ENCODE peak calls at places on chromosome 6, in eight cellular contexts. Q is H1, T is bronchial epithelial cell, S is GM10248, F is coronary artery, K is HCT116, A is ovary, L is progenitor cell of endocrine pancreas. W is an unnamed sample.

GRCh38 chr6:90319044-90319443 is 22.4 kb upstream of the BACH2 start:
- DNase-seq in S (no peak), Q (no peak), K (no peak), L (no peak), F (no peak), A (no peak), T (no peak), W (no peak)

GRCh38 chr6:125231133-125231532 is 70.6 kb downstream of the HDDC2 start:
- DNase-seq in T (no peak), K (no peak), F (no peak), L (no peak), Q (no peak), A (no peak), S (no peak), W (no peak)

GRCh38 chr6:19905584-19905983 is 68.4 kb downstream of the ID4 start:
- DNase-seq in Q (no peak), S (no peak), T (peak), K (no peak), F (no peak), A (no peak), L (no peak), W (no peak)

GRCh38 chr6:133227344-133227743 is 13.8 kb upstream of the EYA4 start:
- DNase-seq in K (no peak), T (no peak), L (no peak), S (no peak), F (no peak), A (no peak), Q (no peak), W (no peak)

GRCh38 chr6:147468634-147469033 is 39.9 kb upstream of the SAMD5 start:
- DNase-seq in L (no peak), K (no peak), Q (no peak), S (no peak), T (no peak), F (no peak), A (no peak), W (no peak)

GRCh38 chr6:115573866-115574265 is 486.8 kb downstream of the FRK start:
- DNase-seq in T (no peak), K (no peak), F (no peak), Q (no peak), L (no peak), S (no peak), A (no peak), W (no peak)

GRCh38 chr6:15791401-15792137 is 128.7 kb upstream of the DTNBP1 start:
- DNase-seq in Q (no peak), T (peak), S (no peak), K (no peak), A (no peak), L (no peak), F (no peak), W (no peak)

GRCh38 chr6:169843110-169843509 is 91.7 kb downstream of the ERMARD start:
- DNase-seq in K (no peak), Q (no peak), T (no peak), F (no peak), A (no peak), S (no peak), L (no peak), W (no peak)

GRCh38 chr6:158205220-158205944 is 37.2 kb downstream of the GTF2H5 start:
- DNase-seq in L (no peak), F (no peak), Q (no peak), K (peak), S (no peak), A (no peak), T (no peak), W (no peak)
- TF ChIP-seq CTCF in L (peak), F (no peak), Q (peak), K (peak), S (peak), A (no peak), T (peak), W (peak)

GRCh38 chr6:4775591-4776492 is at the start of gene CDYL:
- DNase-seq in L (peak), Q (peak), A (peak), S (peak), K (peak), F (peak), T (peak), W (peak)
- TF ChIP-seq CTCF in L (peak), Q (peak), A (no peak), S (no peak), K (no peak), F (no peak), T (peak), W (no peak)

GRCh38 chr6:64281167-64281566 is 645.6 kb downstream of the PHF3 start:
- DNase-seq in L (no peak), A (no peak), F (no peak), K (no peak), S (no peak), Q (no peak), T (no peak), W (no peak)

DNA sequence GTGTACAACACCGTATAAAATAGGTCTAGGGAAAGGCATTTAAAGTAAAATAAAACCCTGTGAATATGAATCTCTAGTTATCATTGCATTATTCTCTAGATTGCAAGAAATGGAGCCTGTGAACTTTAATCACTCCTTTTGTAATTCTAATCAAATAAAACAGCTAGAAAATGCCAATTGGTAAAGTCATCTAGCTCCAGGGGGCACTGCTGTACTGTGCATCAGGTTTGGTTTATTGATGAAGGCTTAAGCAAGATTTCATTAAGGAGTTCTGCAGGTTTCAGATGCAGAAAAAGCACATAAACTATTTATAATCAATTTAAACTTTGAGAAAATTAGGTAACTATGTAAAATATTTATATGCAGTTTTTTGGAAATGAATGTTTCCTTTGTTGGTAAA is 645.0 kb downstream of the PHF3 start:
- DNase-seq in K (no peak), S (no peak), Q (no peak), F (no peak), L (peak), T (peak), A (no peak), W (peak)
- TF ChIP-seq CTCF in K (no peak), S (peak), Q (peak), F (no peak), L (peak), T (no peak), A (no peak), W (peak)

GRCh38 chr6:27139753-27140522 is 107.6 kb upstream of the PRSS16 start:
- DNase-seq in A (no peak), K (no peak), S (no peak), Q (no peak), T (no peak), L (no peak), F (no peak), W (peak)
- TF ChIP-seq CTCF in A (no peak), K (no peak), S (no peak), Q (no peak), T (no peak), L (no peak), F (no peak), W (no peak)

DNA sequence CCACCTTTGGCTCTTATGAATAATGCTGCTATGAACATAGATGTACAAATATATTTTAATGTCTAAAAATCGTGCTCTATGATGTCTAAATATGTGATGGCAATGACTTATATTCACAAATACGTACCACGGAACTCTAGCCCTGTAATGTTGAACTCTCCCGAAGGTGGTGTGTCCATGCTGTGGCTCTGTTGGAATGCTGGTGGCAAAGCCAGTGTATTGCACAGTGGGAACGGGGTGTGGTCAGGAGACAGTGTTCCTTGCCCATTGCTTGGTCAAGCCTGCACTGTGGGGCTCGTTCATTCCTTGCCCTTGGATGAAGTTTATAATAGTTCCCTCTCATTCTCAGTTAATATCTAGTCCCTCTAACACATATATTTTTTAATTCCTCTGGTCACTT is 109.6 kb downstream of the MTHFD1L start:
- DNase-seq in L (no peak), Q (no peak), A (no peak), K (no peak), S (no peak), T (no peak), F (no peak), W (no peak)
- TF ChIP-seq CTCF in L (no peak), Q (no peak), A (no peak), K (no peak), S (no peak), T (no peak), F (no peak), W (no peak)

GRCh38 chr6:32095338-32096086 is 13.6 kb downstream of the TNXB start:
- DNase-seq in Q (no peak), K (no peak), S (no peak), L (no peak), F (no peak), A (no peak), T (no peak), W (no peak)
- TF ChIP-seq CTCF in Q (peak), K (no peak), S (no peak), L (peak), F (no peak), A (no peak), T (no peak), W (no peak)

DNA sequence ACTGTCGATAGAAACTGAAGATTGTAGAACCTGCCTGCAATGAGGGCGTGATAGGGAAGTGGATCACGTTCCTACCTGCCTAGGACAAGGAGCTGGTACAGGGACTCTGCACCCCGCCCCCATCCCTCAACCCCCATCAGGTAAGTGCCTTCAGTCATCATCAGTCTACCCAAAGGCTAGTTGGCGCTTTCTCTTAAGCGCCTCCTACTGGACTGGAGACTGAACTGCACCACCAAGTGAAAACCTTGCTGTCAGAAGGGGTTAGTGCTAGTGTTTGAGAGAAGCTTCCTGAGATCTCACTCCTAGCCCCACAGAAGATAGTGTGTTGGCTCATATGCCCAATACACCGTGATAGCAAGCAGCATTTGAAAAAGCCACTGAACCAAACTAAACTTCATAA is 706.5 kb upstream of the MAN1A1 start:
- DNase-seq in Q (peak), T (peak), S (peak), A (no peak), L (no peak), F (no peak), K (no peak), W (no peak)
- TF ChIP-seq CTCF in Q (peak), T (peak), S (peak), A (no peak), L (peak), F (no peak), K (no peak), W (peak)

GRCh38 chr6:21953831-21954801 is 342.7 kb downstream of the PRL start:
- DNase-seq in A (peak), S (no peak), L (no peak), K (no peak), F (no peak), Q (no peak), T (peak), W (peak)
- TF ChIP-seq CTCF in A (no peak), S (no peak), L (no peak), K (no peak), F (no peak), Q (no peak), T (no peak), W (no peak)

DNA sequence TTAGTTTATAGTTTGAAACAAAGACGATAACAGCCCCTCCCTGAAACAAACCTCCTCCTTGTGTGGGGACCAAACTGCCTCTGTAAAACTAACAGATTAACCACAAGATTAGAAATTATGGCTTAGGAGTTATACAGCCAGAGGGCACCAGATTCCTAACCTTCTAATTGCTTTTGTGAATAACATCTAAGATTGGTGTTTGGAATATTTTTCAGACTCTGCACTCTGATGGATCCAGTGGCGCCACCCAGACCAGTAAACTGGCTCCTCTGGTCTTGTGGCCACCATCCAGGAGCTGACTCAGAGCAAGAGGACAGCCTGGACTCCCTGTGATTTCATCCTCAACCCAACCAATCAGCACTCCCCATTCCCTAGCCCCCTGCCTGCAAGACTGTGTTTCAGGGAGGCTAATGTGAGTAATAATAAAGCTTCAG is 58.3 kb upstream of the SLC22A16 start:
- DNase-seq in Q (no peak), S (no peak), A (no peak), L (no peak), F (no peak), K (no peak), T (peak), W (no peak)
- TF ChIP-seq CTCF in Q (no peak), S (no peak), A (no peak), L (no peak), F (no peak), K (peak), T (no peak), W (no peak)

W was measured in nephron progenitor cell.